ENCODE peak calls at places on chromosomes 11 and 22, in nine cellular contexts. B is ELR, T is NCI-H2171, L is DMS79 treated with DMSO at 0.1 percent for 48 hours, N is HEK293T, W is T-helper 2 cell, X is neural progenitor cell, C is EL, U is HuH-7. S is an unnamed sample.

GRCh38 chr11:106889718-106890117 is 128.6 kb downstream of the GUCY1A2 start:
- DNase-seq in B (no peak), T (no peak), L (no peak), N (no peak), W (no peak), X (no peak), C (no peak), U (no peak), S (no peak)

GRCh38 chr22:29011200-29011867 is 50.3 kb downstream of the C22orf31 start:
- DNase-seq in B (no peak), T (no peak), L (peak), N (no peak), W (no peak), X (peak), C (no peak), U (no peak), S (no peak)

GRCh38 chr11:9663699-9664275 is at the start of gene SWAP70:
- DNase-seq in B (peak), T (peak), L (peak), N (peak), W (peak), X (peak), C (peak), U (peak), S (peak)

GRCh38 chr22:39219071-39220050 is 25.4 kb downstream of the PDGFB start:
- DNase-seq in B (no peak), T (no peak), L (no peak), N (no peak), W (no peak), X (peak), C (no peak), U (no peak), S (no peak)

GRCh38 chr11:128181090-128181485 is 406.3 kb downstream of the ETS1 start:
- DNase-seq in B (no peak), T (no peak), L (no peak), N (no peak), W (no peak), X (no peak), C (no peak), U (no peak), S (no peak)

GRCh38 chr11:64250875-64251721 is at the start of gene PLCB3:
- DNase-seq in B (peak), T (peak), L (peak), N (peak), W (peak), X (peak), C (peak), U (peak), S (peak)

GRCh38 chr11:35321532-35322320 is 97.6 kb downstream of the SLC1A2 start:
- DNase-seq in B (peak), T (no peak), L (peak), N (no peak), W (no peak), X (no peak), C (peak), U (no peak), S (no peak)

GRCh38 chr11:9264381-9265210 is 554 bp downstream of the DENND5A start:
- DNase-seq in B (peak), T (no peak), L (peak), N (peak), W (no peak), X (peak), C (peak), U (no peak), S (peak)

GRCh38 chr11:71451596-71452353 is 1.2 kb upstream of the NADSYN1 start:
- DNase-seq in B (no peak), T (no peak), L (peak), N (peak), W (no peak), X (peak), C (no peak), U (no peak), S (peak)

GRCh38 chr11:27991731-27992130 is 116.2 kb downstream of the KIF18A start:
- DNase-seq in B (peak), T (no peak), L (no peak), N (no peak), W (no peak), X (no peak), C (no peak), U (no peak), S (no peak)

GRCh38 chr22:32753591-32753990 is 47.9 kb upstream of the TIMP3 start:
- DNase-seq in B (no peak), T (no peak), L (no peak), N (no peak), W (no peak), X (no peak), C (no peak), U (no peak), S (no peak)

GRCh38 chr22:36233796-36234195 is 5.5 kb downstream of the APOL2 start:
- DNase-seq in B (no peak), T (no peak), L (no peak), N (no peak), W (no peak), X (no peak), C (no peak), U (no peak), S (no peak)

GRCh38 chr22:22025320-22026156 is 43.0 kb upstream of the TOP3B start:
- DNase-seq in B (no peak), T (no peak), L (no peak), N (no peak), W (no peak), X (no peak), C (no peak), U (no peak), S (no peak)

GRCh38 chr11:86570020-86570419 is 102.4 kb downstream of the ME3 start:
- DNase-seq in B (no peak), T (no peak), L (no peak), N (no peak), W (no peak), X (peak), C (no peak), U (no peak), S (no peak)